ENCODE peak calls at places on chromosomes 1 and 21, in ten cellular contexts. Q is tibial artery, Y is pancreas, U is aorta, L is neural progenitor cell, N is mammary epithelial cell, A is right cardiac atrium, I is K562, Z is HCT116, E is breast epithelium. B is an unnamed sample.
A peak's percentile ranks its signal among the peaks of the same experiment; 100 is the strongest.

GRCh38 chr1:100321098-100321493 is 31.2 kb upstream of the CDC14A start:
- DNase-seq in Q (no peak), Y (no peak), U (no peak), L (no peak), N (no peak), A (no peak), I (no peak), Z (no peak), E (no peak), B (no peak)

GRCh38 chr1:236429715-236430274 is 35.7 kb downstream of the EDARADD start:
- DNase-seq in Q (no peak), Y (no peak), U (no peak), L (no peak), N (no peak), A (no peak), I (no peak), Z (no peak), E (no peak), B (no peak)

GRCh38 chr1:109475261-109475660 is 8.4 kb upstream of the ATXN7L2 start:
- DNase-seq in Q (no peak), Y (no peak), U (no peak), L (no peak), N (no peak), A (no peak), I (no peak), Z (no peak), E (no peak), B (no peak)

GRCh38 chr21:35075546-35075945 is 26.4 kb upstream of the RUNX1 start:
- DNase-seq in Q (no peak), Y (no peak), U (no peak), L (no peak), N (peak; percentile 48), A (no peak), I (peak; percentile 32), Z (no peak), E (no peak), B (no peak)

GRCh38 chr1:180003026-180003695 is 48.6 kb downstream of the CEP350 start:
- DNase-seq in Q (no peak), Y (no peak), U (no peak), L (no peak), N (no peak), A (no peak), I (no peak), Z (no peak), E (no peak), B (no peak)

GRCh38 chr1:230113605-230114241 is 46.7 kb downstream of the GALNT2 start:
- DNase-seq in Q (peak; percentile 77), Y (no peak), U (no peak), L (no peak), N (peak; percentile 86), A (peak; percentile 75), I (no peak), Z (no peak), E (no peak), B (no peak)

GRCh38 chr1:65997693-65998092 is 205.0 kb downstream of the PDE4B start:
- DNase-seq in Q (no peak), Y (no peak), U (no peak), L (no peak), N (no peak), A (no peak), I (no peak), Z (no peak), E (no peak), B (no peak)

GRCh38 chr1:25922633-25923567 is 16.7 kb upstream of the STMN1 start:
- DNase-seq in Q (peak; percentile 69), Y (peak; percentile 45), U (peak; percentile 84), L (peak; percentile 70), N (no peak), A (peak; percentile 44), I (no peak), Z (no peak), E (no peak), B (peak; percentile 27)

GRCh38 chr1:6694126-6694713 is 7.4 kb downstream of the DNAJC11 start:
- DNase-seq in Q (no peak), Y (no peak), U (no peak), L (no peak), N (no peak), A (no peak), I (no peak), Z (no peak), E (no peak), B (no peak)

GRCh38 chr21:42544544-42544943 is 30.9 kb downstream of the SLC37A1 start:
- DNase-seq in Q (peak; percentile 56), Y (no peak), U (peak; percentile 65), L (no peak), N (no peak), A (no peak), I (peak; percentile 58), Z (no peak), E (no peak), B (no peak)

GRCh38 chr1:170395149-170395548 is 136.8 kb upstream of the GORAB start:
- DNase-seq in Q (no peak), Y (no peak), U (no peak), L (no peak), N (no peak), A (no peak), I (no peak), Z (no peak), E (no peak), B (no peak)

GRCh38 chr1:9384751-9385245 is 92.1 kb downstream of the SPSB1 start:
- DNase-seq in Q (peak; percentile 89), Y (no peak), U (peak; percentile 83), L (no peak), N (no peak), A (peak; percentile 55), I (no peak), Z (no peak), E (no peak), B (peak; percentile 70)

GRCh38 chr1:74652711-74653131 is 20.9 kb downstream of the ERICH3 start:
- DNase-seq in Q (no peak), Y (no peak), U (no peak), L (no peak), N (peak; percentile 96), A (no peak), I (no peak), Z (no peak), E (peak; percentile 54), B (no peak)

GRCh38 chr1:178727014-178727895 is 2.2 kb downstream of the RALGPS2 start:
- DNase-seq in Q (no peak), Y (no peak), U (no peak), L (peak; percentile 34), N (peak; percentile 57), A (no peak), I (no peak), Z (no peak), E (no peak), B (no peak)

GRCh38 chr1:188425687-188426086 is 1596.9 kb downstream of the PLA2G4A start:
- DNase-seq in Q (no peak), Y (no peak), U (no peak), L (no peak), N (peak; percentile 19), A (no peak), I (no peak), Z (no peak), E (no peak), B (no peak)

GRCh38 chr1:223216482-223217205 is 73.6 kb upstream of the TLR5 start:
- DNase-seq in Q (no peak), Y (no peak), U (no peak), L (peak; percentile 29), N (no peak), A (no peak), I (no peak), Z (no peak), E (no peak), B (no peak)

GRCh38 chr1:11071463-11072215 is 11.8 kb upstream of the SRM start:
- DNase-seq in Q (peak; percentile 21), Y (peak; percentile 70), U (peak; percentile 55), L (no peak), N (no peak), A (no peak), I (no peak), Z (no peak), E (peak; percentile 49), B (no peak)
- H3K27ac ChIP-seq in Q (no peak overlapping the region), Y (peak overlapping the region; percentile 16), U (no peak overlapping the region), L (no peak overlapping the region), N (no peak overlapping the region), A (no peak overlapping the region), I (no peak overlapping the region), Z (no peak overlapping the region), E (peak overlapping the region; percentile 5), B (no peak overlapping the region)

GRCh38 chr21:45589686-45590245 is 47.5 kb upstream of the SLC19A1 start:
- DNase-seq in Q (no peak), Y (no peak), U (no peak), L (no peak), N (no peak), A (peak; percentile 25), I (no peak), Z (no peak), E (peak; percentile 49), B (no peak)

GRCh38 chr21:45590246-45590725 is 48.0 kb upstream of the SLC19A1 start:
- DNase-seq in Q (peak; percentile 59), Y (peak; percentile 78), U (peak; percentile 84), L (peak; percentile 80), N (peak; percentile 7), A (peak; percentile 74), I (peak; percentile 97), Z (no peak), E (peak; percentile 49), B (peak; percentile 72)

GRCh38 chr21:45590726-45591618 is 48.7 kb upstream of the SLC19A1 start:
- DNase-seq in Q (peak; percentile 62), Y (peak; percentile 64), U (peak; percentile 80), L (no peak), N (peak; percentile 5), A (peak; percentile 38), I (peak; percentile 91), Z (no peak), E (no peak), B (peak; percentile 29)

GRCh38 chr21:45588086-45588825 is 46.0 kb upstream of the SLC19A1 start:
- DNase-seq in Q (peak; percentile 25), Y (no peak), U (peak; percentile 27), L (no peak), N (no peak), A (no peak), I (no peak), Z (no peak), E (peak; percentile 24), B (no peak)

GRCh38 chr21:45588861-45589491 is 46.7 kb upstream of the SLC19A1 start:
- DNase-seq in Q (no peak), Y (no peak), U (no peak), L (no peak), N (no peak), A (no peak), I (no peak), Z (no peak), E (no peak), B (no peak)
- H3K9me3 ChIP-seq in Q (peaks cover 24% of the 10 kb centered on the region), Y (no peaks in the 10 kb centered on the region), U (peaks cover 14% of the 10 kb centered on the region), L (peaks cover 8% of the 10 kb centered on the region), N (peaks cover 9% of the 10 kb centered on the region), A (peaks cover 6% of the 10 kb centered on the region), I (peaks cover 12% of the 10 kb centered on the region), Z (no peaks in the 10 kb centered on the region), E (peaks cover 27% of the 10 kb centered on the region), B (peaks cover 35% of the 10 kb centered on the region)

GRCh38 chr1:41348394-41348793 is 12.8 kb upstream of the FOXO6 start:
- DNase-seq in Q (peak; percentile 25), Y (no peak), U (peak; percentile 3), L (no peak), N (no peak), A (no peak), I (no peak), Z (no peak), E (peak; percentile 33), B (no peak)
- H3K27me3 ChIP-seq in Q (no peaks in the 10 kb centered on the region), Y (no peaks in the 10 kb centered on the region), U (no peaks in the 10 kb centered on the region), L (no peaks in the 10 kb centered on the region), N (peaks cover 2% of the 10 kb centered on the region), A (no peaks in the 10 kb centered on the region), I (no peaks in the 10 kb centered on the region), Z (no peaks in the 10 kb centered on the region), E (no peaks in the 10 kb centered on the region), B (no peaks in the 10 kb centered on the region)

GRCh38 chr1:184614667-184615066 is 140.0 kb downstream of the EDEM3 start:
- DNase-seq in Q (no peak), Y (no peak), U (no peak), L (no peak), N (no peak), A (no peak), I (no peak), Z (no peak), E (no peak), B (no peak)
- H3K27ac ChIP-seq in Q (no peak overlapping the region), Y (no peak overlapping the region), U (no peak overlapping the region), L (no peak overlapping the region), N (no peak overlapping the region), A (no peak overlapping the region), I (no peak overlapping the region), Z (no peak overlapping the region), E (no peak overlapping the region), B (peak overlapping the region; percentile 29)

B was measured in left ventricle myocardium inferior.